ENCODE peak calls at places on chromosomes 1 and 21, in five cellular contexts. One of them, this sample, is unnamed.

GRCh38 chr1:110460253-110461220 is 9.6 kb downstream of the PROK1 start:
- DNase-seq in AG10803: peak
- DNase-seq in naive thymus-derived CD4-positive, alpha-beta T cell: peak
- DNase-seq in LNCaP clone FGC: peak
- DNase-seq in mesendoderm: peak
- DNase-seq in this sample: peak

GRCh38 chr1:159188375-159188788 is 16.3 kb upstream of the ACKR1 start:
- DNase-seq in LNCaP clone FGC: no peak
- DNase-seq in naive thymus-derived CD4-positive, alpha-beta T cell: no peak
- DNase-seq in AG10803: peak
- DNase-seq in mesendoderm: peak
- DNase-seq in this sample: peak

GRCh38 chr1:212486591-212486963 is 53.9 kb downstream of the NENF start:
- DNase-seq in LNCaP clone FGC: no peak
- DNase-seq in naive thymus-derived CD4-positive, alpha-beta T cell: no peak
- DNase-seq in AG10803: no peak
- DNase-seq in mesendoderm: no peak
- DNase-seq in this sample: no peak

GRCh38 chr1:22275626-22276395 is 132.9 kb upstream of the WNT4 start:
- DNase-seq in naive thymus-derived CD4-positive, alpha-beta T cell: peak
- DNase-seq in mesendoderm: peak
- DNase-seq in LNCaP clone FGC: no peak
- DNase-seq in AG10803: peak
- DNase-seq in this sample: peak

GRCh38 chr21:17519208-17519738 is 6.4 kb downstream of the CXADR start:
- DNase-seq in LNCaP clone FGC: no peak
- DNase-seq in AG10803: no peak
- DNase-seq in naive thymus-derived CD4-positive, alpha-beta T cell: no peak
- DNase-seq in mesendoderm: no peak
- DNase-seq in this sample: no peak

GRCh38 chr1:56898888-56899287 is 44.3 kb downstream of the C8A start:
- DNase-seq in naive thymus-derived CD4-positive, alpha-beta T cell: no peak
- DNase-seq in LNCaP clone FGC: no peak
- DNase-seq in mesendoderm: no peak
- DNase-seq in AG10803: no peak
- DNase-seq in this sample: no peak

GRCh38 chr1:55717111-55717510 is 501.9 kb upstream of the USP24 start:
- DNase-seq in mesendoderm: no peak
- DNase-seq in naive thymus-derived CD4-positive, alpha-beta T cell: no peak
- DNase-seq in LNCaP clone FGC: no peak
- DNase-seq in AG10803: no peak
- DNase-seq in this sample: no peak

GRCh38 chr1:17588048-17588781 is 48.7 kb downstream of the ARHGEF10L start:
- DNase-seq in LNCaP clone FGC: no peak
- DNase-seq in naive thymus-derived CD4-positive, alpha-beta T cell: no peak
- DNase-seq in mesendoderm: peak
- DNase-seq in AG10803: peak
- DNase-seq in this sample: peak

GRCh38 chr1:203480084-203480483 is 4.5 kb downstream of the PRELP start:
- DNase-seq in mesendoderm: no peak
- DNase-seq in AG10803: peak
- DNase-seq in naive thymus-derived CD4-positive, alpha-beta T cell: no peak
- DNase-seq in LNCaP clone FGC: no peak
- DNase-seq in this sample: peak

GRCh38 chr21:31873275-31873695 is 465 bp downstream of the HUNK start:
- DNase-seq in LNCaP clone FGC: no peak
- DNase-seq in AG10803: no peak
- DNase-seq in naive thymus-derived CD4-positive, alpha-beta T cell: no peak
- DNase-seq in mesendoderm: peak
- DNase-seq in this sample: peak

GRCh38 chr1:77143529-77144121 is 75.6 kb downstream of the PIGK start:
- DNase-seq in LNCaP clone FGC: no peak
- DNase-seq in naive thymus-derived CD4-positive, alpha-beta T cell: peak
- DNase-seq in mesendoderm: no peak
- DNase-seq in AG10803: peak
- DNase-seq in this sample: no peak

GRCh38 chr1:230548357-230548756 is 93.9 kb upstream of the COG2 start:
- DNase-seq in naive thymus-derived CD4-positive, alpha-beta T cell: no peak
- DNase-seq in LNCaP clone FGC: no peak
- DNase-seq in AG10803: no peak
- DNase-seq in mesendoderm: peak
- DNase-seq in this sample: no peak

GRCh38 chr1:96234299-96234698 is 487.3 kb upstream of the PTBP2 start:
- DNase-seq in mesendoderm: peak
- DNase-seq in AG10803: peak
- DNase-seq in naive thymus-derived CD4-positive, alpha-beta T cell: no peak
- DNase-seq in LNCaP clone FGC: no peak
- DNase-seq in this sample: no peak

GRCh38 chr1:43688594-43689000 is 18.7 kb upstream of the ST3GAL3 start:
- DNase-seq in AG10803: peak
- DNase-seq in mesendoderm: no peak
- DNase-seq in naive thymus-derived CD4-positive, alpha-beta T cell: no peak
- DNase-seq in LNCaP clone FGC: no peak
- DNase-seq in this sample: peak

GRCh38 chr1:167065481-167065880 is 24.7 kb downstream of the GPA33 start:
- DNase-seq in mesendoderm: no peak
- DNase-seq in LNCaP clone FGC: no peak
- DNase-seq in AG10803: no peak
- DNase-seq in naive thymus-derived CD4-positive, alpha-beta T cell: no peak
- DNase-seq in this sample: no peak

GRCh38 chr1:182304218-182305016 is 87.2 kb downstream of the GLUL start:
- DNase-seq in naive thymus-derived CD4-positive, alpha-beta T cell: no peak
- DNase-seq in mesendoderm: no peak
- DNase-seq in AG10803: no peak
- DNase-seq in LNCaP clone FGC: no peak
- DNase-seq in this sample: no peak

GRCh38 chr1:168234846-168235547 is 9.2 kb downstream of the SFT2D2 start:
- DNase-seq in AG10803: no peak
- DNase-seq in LNCaP clone FGC: no peak
- DNase-seq in mesendoderm: peak
- DNase-seq in naive thymus-derived CD4-positive, alpha-beta T cell: peak
- DNase-seq in this sample: peak

GRCh38 chr1:117572546-117572945 is 33.3 kb upstream of the TENT5C start:
- DNase-seq in AG10803: no peak
- DNase-seq in LNCaP clone FGC: no peak
- DNase-seq in naive thymus-derived CD4-positive, alpha-beta T cell: peak
- DNase-seq in mesendoderm: no peak
- DNase-seq in this sample: no peak

GRCh38 chr1:163528710-163529348 is 207.1 kb downstream of the NUF2 start:
- DNase-seq in mesendoderm: peak
- DNase-seq in naive thymus-derived CD4-positive, alpha-beta T cell: no peak
- DNase-seq in LNCaP clone FGC: no peak
- DNase-seq in AG10803: peak
- DNase-seq in this sample: no peak

GRCh38 chr1:61174060-61174788 is 91.9 kb downstream of the NFIA start:
- DNase-seq in mesendoderm: no peak
- DNase-seq in AG10803: no peak
- DNase-seq in LNCaP clone FGC: no peak
- DNase-seq in naive thymus-derived CD4-positive, alpha-beta T cell: no peak
- DNase-seq in this sample: no peak

GRCh38 chr1:155946633-155947219 is 5.3 kb downstream of the RXFP4 start:
- DNase-seq in naive thymus-derived CD4-positive, alpha-beta T cell: no peak
- DNase-seq in AG10803: no peak
- DNase-seq in LNCaP clone FGC: no peak
- DNase-seq in mesendoderm: no peak
- DNase-seq in this sample: no peak

GRCh38 chr1:220874201-220874655 is 5.0 kb upstream of the HLX start:
- DNase-seq in LNCaP clone FGC: no peak
- DNase-seq in AG10803: peak
- DNase-seq in mesendoderm: peak
- DNase-seq in naive thymus-derived CD4-positive, alpha-beta T cell: no peak
- DNase-seq in this sample: peak

GRCh38 chr1:47871799-47872353 is 125.3 kb downstream of the TRABD2B start:
- DNase-seq in AG10803: no peak
- DNase-seq in LNCaP clone FGC: no peak
- DNase-seq in naive thymus-derived CD4-positive, alpha-beta T cell: no peak
- DNase-seq in mesendoderm: no peak
- DNase-seq in this sample: no peak

GRCh38 chr1:160078392-160079195 is 2.7 kb upstream of the KCNJ9 start:
- DNase-seq in LNCaP clone FGC: no peak
- DNase-seq in naive thymus-derived CD4-positive, alpha-beta T cell: peak
- DNase-seq in AG10803: no peak
- DNase-seq in mesendoderm: peak
- DNase-seq in this sample: peak

GRCh38 chr1:26138974-26139558 is 19.8 kb upstream of the FAM110D start:
- DNase-seq in naive thymus-derived CD4-positive, alpha-beta T cell: no peak
- DNase-seq in LNCaP clone FGC: no peak
- DNase-seq in mesendoderm: peak
- DNase-seq in AG10803: no peak
- DNase-seq in this sample: no peak

GRCh38 chr1:230574502-230574901 is 67.8 kb upstream of the COG2 start:
- DNase-seq in AG10803: no peak
- DNase-seq in naive thymus-derived CD4-positive, alpha-beta T cell: no peak
- DNase-seq in LNCaP clone FGC: no peak
- DNase-seq in mesendoderm: no peak
- DNase-seq in this sample: no peak

GRCh38 chr1:113192980-113193379 is 120.0 kb downstream of the LRIG2 start:
- DNase-seq in naive thymus-derived CD4-positive, alpha-beta T cell: no peak
- DNase-seq in mesendoderm: no peak
- DNase-seq in AG10803: no peak
- DNase-seq in LNCaP clone FGC: no peak
- DNase-seq in this sample: no peak

GRCh38 chr1:147052143-147052542 is 114.0 kb downstream of the NBPF12 start:
- DNase-seq in naive thymus-derived CD4-positive, alpha-beta T cell: no peak
- DNase-seq in AG10803: no peak
- DNase-seq in LNCaP clone FGC: no peak
- DNase-seq in mesendoderm: no peak
- DNase-seq in this sample: no peak

GRCh38 chr1:154839691-154840090 is 30.4 kb downstream of the KCNN3 start:
- DNase-seq in LNCaP clone FGC: no peak
- DNase-seq in AG10803: peak
- DNase-seq in mesendoderm: peak
- DNase-seq in naive thymus-derived CD4-positive, alpha-beta T cell: no peak
- DNase-seq in this sample: no peak

GRCh38 chr1:204092632-204093420 is 19.9 kb downstream of the SOX13 start:
- DNase-seq in naive thymus-derived CD4-positive, alpha-beta T cell: no peak
- DNase-seq in mesendoderm: no peak
- DNase-seq in AG10803: no peak
- DNase-seq in LNCaP clone FGC: no peak
- DNase-seq in this sample: no peak

DNA sequence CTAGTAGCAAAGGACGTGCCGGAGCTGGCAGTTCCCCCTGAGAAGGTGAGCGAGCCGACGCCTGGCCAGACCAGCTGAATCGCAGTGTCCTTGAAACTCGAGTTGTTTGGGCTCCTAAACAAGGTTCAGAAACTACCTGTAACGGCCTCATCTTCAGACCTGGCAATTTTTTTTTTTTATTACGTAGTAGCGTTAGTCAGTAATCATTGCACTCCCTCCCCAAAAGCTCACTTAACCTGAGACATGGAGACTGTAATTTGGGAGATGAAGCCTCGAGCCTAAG is 409 bp downstream of the LHX8 start:
- DNase-seq in mesendoderm: no peak
- DNase-seq in LNCaP clone FGC: no peak
- DNase-seq in naive thymus-derived CD4-positive, alpha-beta T cell: no peak
- DNase-seq in AG10803: no peak
- DNase-seq in this sample: no peak
- H3K4me3 ChIP-seq in mesendoderm: peak
- H3K4me3 ChIP-seq in LNCaP clone FGC: no peak
- H3K4me3 ChIP-seq in naive thymus-derived CD4-positive, alpha-beta T cell: no peak
- H3K4me3 ChIP-seq in AG10803: no peak
- H3K4me3 ChIP-seq in this sample: no peak

GRCh38 chr1:231814031-231814430 is 187.4 kb downstream of the DISC1 start:
- DNase-seq in mesendoderm: no peak
- DNase-seq in LNCaP clone FGC: no peak
- DNase-seq in AG10803: no peak
- DNase-seq in naive thymus-derived CD4-positive, alpha-beta T cell: no peak
- DNase-seq in this sample: no peak
- H3K4me3 ChIP-seq in mesendoderm: no peak
- H3K4me3 ChIP-seq in LNCaP clone FGC: no peak
- H3K4me3 ChIP-seq in AG10803: no peak
- H3K4me3 ChIP-seq in naive thymus-derived CD4-positive, alpha-beta T cell: no peak
- H3K4me3 ChIP-seq in this sample: no peak

DNA sequence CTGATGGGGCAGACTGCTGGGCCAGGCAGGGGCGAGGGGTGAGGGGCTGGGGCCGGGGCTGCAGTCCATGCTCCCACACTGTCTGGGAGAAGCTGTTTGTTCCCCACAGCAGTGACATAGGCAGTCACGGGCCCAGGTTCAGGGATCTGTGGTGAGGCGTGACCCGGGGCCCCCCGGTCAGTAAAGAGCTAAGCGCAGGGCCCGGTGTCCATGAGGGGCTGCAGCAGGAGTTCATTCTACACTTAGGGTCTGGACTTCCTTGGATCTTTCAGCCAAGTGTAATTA is 4.4 kb downstream of the PEX10 start:
- DNase-seq in AG10803: no peak
- DNase-seq in naive thymus-derived CD4-positive, alpha-beta T cell: no peak
- DNase-seq in mesendoderm: no peak
- DNase-seq in LNCaP clone FGC: no peak
- DNase-seq in this sample: no peak
- H3K4me3 ChIP-seq in AG10803: no peak
- H3K4me3 ChIP-seq in naive thymus-derived CD4-positive, alpha-beta T cell: no peak
- H3K4me3 ChIP-seq in mesendoderm: no peak
- H3K4me3 ChIP-seq in LNCaP clone FGC: no peak
- H3K4me3 ChIP-seq in this sample: no peak

DNA sequence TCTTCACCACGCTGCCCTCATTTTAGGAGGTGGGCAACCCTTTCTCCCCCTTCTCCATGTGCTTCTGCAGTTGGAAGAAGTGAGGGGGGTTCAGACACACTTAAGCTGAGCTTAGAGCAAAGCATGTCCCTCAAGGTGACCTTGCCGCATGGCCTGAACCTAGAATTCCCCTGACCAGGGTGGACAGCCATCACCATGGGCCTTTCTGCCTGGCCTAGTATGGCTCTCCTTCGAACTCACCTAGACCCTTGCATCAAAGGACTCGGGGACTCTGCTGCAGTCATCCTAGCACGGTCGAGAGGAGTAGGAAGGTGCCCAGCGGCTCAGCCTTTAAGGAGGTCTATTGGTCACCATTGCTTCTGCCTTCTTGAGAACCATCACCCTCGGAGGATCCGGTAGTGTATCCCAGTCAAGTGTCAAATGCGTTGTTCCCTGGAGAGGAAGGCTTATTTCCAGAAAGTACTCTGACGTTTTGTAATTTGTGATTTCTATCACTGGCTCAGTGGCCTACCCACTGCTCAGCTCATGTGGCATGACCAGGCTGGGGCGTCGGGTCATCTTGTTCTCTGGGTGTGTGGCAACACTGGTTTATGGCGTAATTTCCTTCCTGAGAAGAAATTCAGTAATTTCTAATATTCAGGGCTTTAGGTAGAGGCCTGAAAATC is at the start of gene KCNE1:
- DNase-seq in LNCaP clone FGC: no peak
- DNase-seq in naive thymus-derived CD4-positive, alpha-beta T cell: no peak
- DNase-seq in mesendoderm: no peak
- DNase-seq in AG10803: peak
- DNase-seq in this sample: no peak
- H3K4me3 ChIP-seq in LNCaP clone FGC: no peak
- H3K4me3 ChIP-seq in naive thymus-derived CD4-positive, alpha-beta T cell: no peak
- H3K4me3 ChIP-seq in mesendoderm: no peak
- H3K4me3 ChIP-seq in AG10803: no peak
- H3K4me3 ChIP-seq in this sample: no peak

DNA sequence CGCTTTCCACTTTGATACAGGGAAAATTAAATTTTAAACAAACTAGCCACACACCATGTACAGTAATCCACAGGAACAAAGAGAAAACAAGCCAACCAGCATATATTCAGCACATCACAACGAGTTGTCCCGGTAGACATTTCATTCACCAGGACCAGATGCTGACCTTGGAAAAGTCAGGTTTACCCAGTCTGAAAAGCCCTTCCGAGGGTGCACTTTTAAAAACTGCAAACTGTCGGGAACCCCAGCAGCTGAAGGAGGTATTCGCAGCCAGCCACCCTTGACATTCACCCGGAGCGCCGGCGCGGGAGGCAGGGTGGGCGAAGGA is 1.2 kb downstream of the MCOLN3 start:
- DNase-seq in mesendoderm: no peak
- DNase-seq in AG10803: no peak
- DNase-seq in LNCaP clone FGC: no peak
- DNase-seq in naive thymus-derived CD4-positive, alpha-beta T cell: no peak
- DNase-seq in this sample: no peak
- H3K4me3 ChIP-seq in mesendoderm: no peak
- H3K4me3 ChIP-seq in AG10803: no peak
- H3K4me3 ChIP-seq in LNCaP clone FGC: no peak
- H3K4me3 ChIP-seq in naive thymus-derived CD4-positive, alpha-beta T cell: no peak
- H3K4me3 ChIP-seq in this sample: no peak

This sample was measured in MG63.